ENCODE peak calls at places on chromosomes 6 and 20, in eight cellular contexts. G is GM20000, T is HCT116, R is cardiac muscle cell, P is COR-L47, F is mesendoderm, U is WTC11, I is AG10803. E is an unnamed sample.

GRCh38 chr20:35447082-35447789 is 8.2 kb upstream of the CEP250 start:
- DNase-seq in I (peak; percentile 72), U (peak; percentile 96), G (peak; percentile 82), F (peak; percentile 84), R (peak; percentile 76), T (peak; percentile 68), P (peak; percentile 79), E (peak; percentile 88)

GRCh38 chr6:104680539-104680938 is 179.2 kb downstream of the HACE1 start:
- DNase-seq in R (no peak), G (no peak), U (no peak), T (no peak), F (no peak), I (no peak), P (no peak), E (no peak)

GRCh38 chr6:170292778-170293164 is 1.9 kb upstream of the DLL1 start:
- DNase-seq in F (peak; percentile 71), U (no peak), P (peak; percentile 44), R (no peak), G (peak; percentile 70), T (peak; percentile 32), I (no peak), E (no peak)

GRCh38 chr6:103002282-103002681 is 1608.8 kb downstream of the GRIK2 start:
- DNase-seq in F (no peak), R (no peak), U (no peak), G (no peak), P (no peak), I (no peak), T (no peak), E (no peak)

GRCh38 chr20:437787-438486 is 24.4 kb downstream of the TBC1D20 start:
- DNase-seq in I (no peak), G (no peak), P (no peak), T (no peak), U (no peak), F (no peak), R (no peak), E (no peak)

GRCh38 chr20:62668441-62669027 is 26.2 kb downstream of the SLCO4A1 start:
- DNase-seq in I (peak; percentile 68), F (peak; percentile 77), R (peak; percentile 81), P (peak; percentile 74), T (peak; percentile 24), G (peak; percentile 80), U (peak; percentile 84), E (peak; percentile 58)

GRCh38 chr6:92979281-92979680 is 440.1 kb downstream of the EPHA7 start:
- DNase-seq in T (no peak), I (no peak), G (no peak), P (no peak), R (peak; percentile 56), U (no peak), F (no peak), E (no peak)

GRCh38 chr6:14734416-14735340 is 511.2 kb upstream of the JARID2 start:
- DNase-seq in T (peak; percentile 72), F (no peak), P (no peak), R (no peak), U (no peak), G (peak; percentile 49), I (peak; percentile 83), E (peak; percentile 16)

GRCh38 chr6:117157448-117157847 is 107.9 kb upstream of the VGLL2 start:
- DNase-seq in P (no peak), U (no peak), I (no peak), R (no peak), G (no peak), F (peak; percentile 48), T (no peak), E (no peak)

GRCh38 chr20:58433759-58434158 is 44.7 kb downstream of the VAPB start:
- DNase-seq in T (no peak), U (no peak), I (peak; percentile 64), F (no peak), G (no peak), R (no peak), P (no peak), E (no peak)

GRCh38 chr6:35236223-35236622 is 22.5 kb downstream of the SCUBE3 start:
- DNase-seq in G (no peak), F (no peak), T (no peak), I (no peak), U (no peak), P (no peak), R (no peak), E (no peak)

GRCh38 chr20:1500496-1500895 is 9.3 kb upstream of the SIRPB2 start:
- DNase-seq in G (no peak), P (no peak), U (no peak), T (no peak), F (peak; percentile 89), R (peak; percentile 43), I (no peak), E (no peak)

GRCh38 chr20:25623225-25623735 is 534 bp downstream of the NANP start:
- DNase-seq in G (no peak), I (peak; percentile 40), U (peak; percentile 24), R (peak; percentile 51), T (peak; percentile 0), P (peak; percentile 47), F (peak; percentile 29), E (peak; percentile 47)

GRCh38 chr20:63702036-63702665 is 5.6 kb downstream of the ARFRP1 start:
- DNase-seq in G (peak; percentile 4), U (no peak), P (no peak), I (no peak), R (no peak), T (no peak), F (no peak), E (no peak)

GRCh38 chr20:61976650-61977332 is 88.9 kb downstream of the TAF4 start:
- DNase-seq in G (no peak), U (no peak), F (no peak), T (no peak), I (no peak), P (peak; percentile 65), R (no peak), E (no peak)

GRCh38 chr6:5745081-5745480 is 261.6 kb downstream of the NRN1 start:
- DNase-seq in I (no peak), T (no peak), G (no peak), R (no peak), P (no peak), F (no peak), U (no peak), E (no peak)

GRCh38 chr6:42436825-42437224 is 14.9 kb downstream of the TRERF1 start:
- DNase-seq in F (no peak), R (no peak), G (no peak), P (no peak), U (no peak), I (no peak), T (no peak), E (no peak)

GRCh38 chr20:11676618-11677289 is 240.9 kb upstream of the BTBD3 start:
- DNase-seq in P (peak; percentile 20), I (peak; percentile 62), U (peak; percentile 77), F (peak; percentile 70), R (peak; percentile 67), G (peak; percentile 51), T (peak; percentile 6), E (peak; percentile 56)

GRCh38 chr6:129186988-129187387 is 304.1 kb downstream of the LAMA2 start:
- DNase-seq in P (no peak), I (peak; percentile 89), T (peak; percentile 73), G (no peak), R (no peak), U (no peak), F (peak; percentile 67), E (no peak)

GRCh38 chr6:30127238-30128093 is 8.5 kb upstream of the TRIM40 start:
- DNase-seq in T (no peak), R (peak; percentile 12), P (no peak), G (no peak), I (no peak), F (peak; percentile 55), U (peak; percentile 59), E (no peak)

GRCh38 chr6:33418690-33419291 is 884 bp upstream of the CUTA start:
- DNase-seq in P (no peak), F (peak; percentile 90), G (peak; percentile 34), T (no peak), U (no peak), R (no peak), I (no peak), E (no peak)

GRCh38 chr20:19275038-19275629 is 62.7 kb downstream of the SLC24A3 start:
- DNase-seq in T (no peak), G (no peak), P (no peak), R (no peak), I (no peak), U (no peak), F (no peak), E (no peak)

GRCh38 chr6:133553652-133554051 is 312.5 kb downstream of the EYA4 start:
- DNase-seq in R (peak; percentile 76), G (peak; percentile 10), P (peak; percentile 4), T (peak; percentile 56), U (peak; percentile 37), I (peak; percentile 66), F (peak; percentile 67), E (peak; percentile 47)